ENCODE peak calls at places on chromosomes 5 and 9, in five cellular contexts. R, B, P, V and J are unnamed samples.

GRCh38 chr5:67061511-67061910 is 135.1 kb downstream of the CD180 start:
- DNase-seq in V (no peak), R (no peak), B (no peak), P (no peak), J (no peak)

GRCh38 chr9:77726289-77726688 is 78.2 kb upstream of the GNA14 start:
- DNase-seq in R (no peak), B (no peak), P (no peak), V (no peak), J (no peak)

GRCh38 chr9:110620726-110621125 is 41.2 kb upstream of the SVEP1 start:
- DNase-seq in V (no peak), P (no peak), B (no peak), R (no peak), J (no peak)

GRCh38 chr5:1746371-1747078 is 53.1 kb downstream of the MRPL36 start:
- DNase-seq in V (no peak), B (no peak), R (no peak), P (no peak), J (no peak)

GRCh38 chr5:50881407-50881806 is 215.0 kb downstream of the PARP8 start:
- DNase-seq in P (no peak), R (no peak), B (no peak), V (no peak), J (no peak)

GRCh38 chr5:78887384-78888118 is 97.6 kb downstream of the ARSB start:
- DNase-seq in B (no peak), P (no peak), V (no peak), R (no peak), J (no peak)

GRCh38 chr5:144467795-144468194 is 297.1 kb downstream of the KCTD16 start:
- DNase-seq in P (peak), B (peak), V (no peak), R (peak), J (no peak)

GRCh38 chr5:20974423-20974822 is 986.4 kb upstream of the CDH18 start:
- DNase-seq in B (no peak), V (no peak), P (no peak), R (no peak), J (no peak)

GRCh38 chr9:87497604-87498045 is at the start of gene DAPK1:
- DNase-seq in V (no peak), R (no peak), P (peak), B (peak), J (no peak)

GRCh38 chr5:68074048-68074632 is 141.4 kb upstream of the PIK3R1 start:
- DNase-seq in P (no peak), B (peak), V (no peak), R (no peak), J (no peak)

GRCh38 chr5:136104311-136104975 is 28.2 kb upstream of the SMAD5 start:
- DNase-seq in R (no peak), B (no peak), P (no peak), V (no peak), J (no peak)

GRCh38 chr5:63245271-63245670 is 666.7 kb downstream of the LRRC70 start:
- DNase-seq in P (no peak), V (no peak), R (no peak), B (no peak), J (no peak)

GRCh38 chr5:68661237-68661636 is 432.6 kb upstream of the SLC30A5 start:
- DNase-seq in R (no peak), B (no peak), P (peak), V (no peak), J (no peak)

GRCh38 chr5:115875447-115875846 is 33.7 kb downstream of the AP3S1 start:
- DNase-seq in R (no peak), B (no peak), P (no peak), V (no peak), J (no peak)

GRCh38 chr9:135486267-135487065 is 6.9 kb downstream of the PPP1R26 start:
- DNase-seq in V (no peak), B (no peak), R (no peak), P (no peak), J (no peak)

GRCh38 chr5:119954106-119954505 is 324.7 kb downstream of the FAM170A start:
- DNase-seq in V (no peak), B (no peak), R (no peak), P (no peak), J (no peak)

GRCh38 chr5:75053286-75054109 is 1.1 kb upstream of the GCNT4 start:
- DNase-seq in R (no peak), V (peak), P (peak), B (peak), J (peak)

GRCh38 chr5:73384861-73385260 is 63.7 kb downstream of the FOXD1 start:
- DNase-seq in P (no peak), V (no peak), B (no peak), R (no peak), J (no peak)

GRCh38 chr5:73381587-73382411 is 66.8 kb downstream of the FOXD1 start:
- DNase-seq in R (no peak), V (no peak), P (no peak), B (no peak), J (no peak)

GRCh38 chr5:73380710-73381586 is 67.6 kb downstream of the FOXD1 start:
- DNase-seq in V (no peak), R (no peak), B (no peak), P (no peak), J (no peak)

GRCh38 chr5:73380052-73380451 is 68.5 kb downstream of the FOXD1 start:
- DNase-seq in P (no peak), B (no peak), R (no peak), V (no peak), J (no peak)

GRCh38 chr5:73382412-73382795 is 66.2 kb downstream of the FOXD1 start:
- DNase-seq in P (no peak), R (no peak), B (no peak), V (no peak), J (no peak)
- H3K4me3 ChIP-seq in P (no peak), R (no peak), B (no peak), V (no peak), J (no peak)

GRCh38 chr5:170508660-170509322 is 5.0 kb downstream of the KCNIP1 start:
- DNase-seq in B (no peak), P (no peak), V (no peak), R (no peak), J (no peak)
- TF ChIP-seq CTCF in B (no peak), P (no peak), V (no peak), R (no peak), J (no peak)

GRCh38 chr9:119009253-119009652 is 360.0 kb downstream of the BRINP1 start:
- DNase-seq in V (no peak), R (no peak), P (no peak), B (no peak), J (no peak)
- H3K4me3 ChIP-seq in V (no peak), R (no peak), P (no peak), B (no peak), J (no peak)

GRCh38 chr5:114427204-114427603 is 65.3 kb downstream of the KCNN2 start:
- DNase-seq in P (no peak), V (no peak), B (no peak), R (no peak), J (no peak)

GRCh38 chr5:114435885-114436299 is 74.0 kb downstream of the KCNN2 start:
- DNase-seq in V (no peak), P (no peak), R (no peak), B (no peak), J (no peak)

GRCh38 chr5:114435220-114435481 is 73.3 kb downstream of the KCNN2 start:
- DNase-seq in P (no peak), R (no peak), V (no peak), B (no peak), J (no peak)

GRCh38 chr5:114434396-114435219 is 72.7 kb downstream of the KCNN2 start:
- DNase-seq in V (no peak), P (no peak), R (no peak), B (no peak), J (no peak)

DNA sequence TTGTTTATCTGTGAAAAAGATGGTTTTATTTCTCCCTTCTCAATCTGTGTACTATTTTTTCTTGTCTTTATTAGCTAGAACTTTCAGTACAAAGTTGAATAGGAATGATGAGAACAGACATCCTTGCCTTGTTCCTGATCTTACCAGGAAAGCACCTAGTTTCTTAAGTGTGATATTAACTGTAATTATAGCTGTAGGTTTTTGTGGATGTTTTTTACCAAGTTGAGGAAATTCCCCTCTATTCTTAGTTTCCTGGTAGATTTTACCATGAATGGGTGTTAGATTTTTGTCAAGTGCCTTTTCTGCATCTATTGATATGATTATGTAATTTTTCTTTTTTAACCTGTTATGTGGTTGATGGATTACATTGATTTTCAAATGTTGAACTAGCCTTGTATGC is 68.7 kb downstream of the KCNN2 start:
- DNase-seq in B (no peak), V (no peak), P (no peak), R (no peak), J (no peak)
- TF ChIP-seq CTCF in B (no peak), V (no peak), P (no peak), R (no peak), J (no peak)

DNA sequence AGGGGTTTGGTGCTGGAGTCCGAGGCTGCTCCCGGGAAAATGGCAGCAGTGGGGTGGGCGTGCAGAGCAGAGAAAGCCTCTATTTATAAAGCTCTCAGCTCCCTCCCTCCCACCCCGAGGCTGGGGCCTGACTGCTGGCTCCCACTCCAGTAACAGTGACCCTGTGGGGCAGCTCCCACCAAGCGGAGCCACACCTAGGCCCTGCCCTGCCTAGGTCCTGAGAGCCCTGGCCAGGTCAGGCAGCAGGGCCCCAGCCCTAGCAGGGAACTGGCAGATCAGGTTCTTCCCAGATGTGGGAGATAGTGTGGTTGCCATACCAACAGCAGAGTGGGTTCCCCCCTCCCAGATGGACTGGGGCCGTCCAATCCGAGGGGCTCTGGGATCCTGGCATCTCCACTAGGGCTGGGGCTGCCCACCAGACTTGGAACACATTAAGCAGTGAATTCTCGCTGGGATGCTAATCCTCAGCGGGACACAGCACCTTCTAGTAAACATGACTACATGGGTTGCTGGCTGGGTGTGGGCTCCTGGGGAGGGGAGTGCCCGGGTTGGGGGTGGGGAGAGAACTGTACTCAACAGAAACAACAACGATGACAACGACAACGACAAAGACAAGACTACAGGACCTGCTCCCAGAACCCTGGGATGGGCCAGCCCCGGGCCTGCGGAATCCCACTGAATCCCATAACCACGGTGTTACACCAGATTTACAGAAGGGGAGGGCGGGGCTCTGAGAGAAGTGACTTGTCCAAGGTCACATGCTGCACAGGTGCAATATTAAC is 1.5 kb downstream of the SH3GLB2 start:
- DNase-seq in P (peak), V (no peak), R (no peak), B (peak), J (no peak)
- H3K4me3 ChIP-seq in P (peak), V (peak), R (peak), B (no peak), J (peak)

GRCh38 chr5:55176176-55176818 is 3.3 kb upstream of the CDC20B start:
- DNase-seq in B (peak), R (no peak), V (no peak), P (peak), J (no peak)
- TF ChIP-seq CTCF in B (peak), R (peak), V (no peak), P (peak), J (peak)